ENCODE peak calls at places on chromosomes 5 and 9, in six cellular contexts. One of them, this sample, is unnamed.

GRCh38 chr5:139747583-139748504 is 47.8 kb upstream of the PSD2 start:
- DNase-seq in activated naive CD8-positive, alpha-beta T cell treated with anti-CD3 and anti-CD28 coated beads for 36 hours: peak
- DNase-seq in upper lobe of right lung: peak
- DNase-seq in NCI-H1092 treated with DMSO at 0.1 percent for 48 hours: no peak
- DNase-seq in stimulated activated CD4-positive, alpha-beta T cell treated with anti-CD3 and anti-CD28 coated beads, Interleukin-2, amount 100 ng/mL, for 48 hours: peak
- DNase-seq in GM13977: peak
- DNase-seq in this sample: no peak

GRCh38 chr5:126137771-126138474 is 285.3 kb upstream of the GRAMD2B start:
- DNase-seq in activated naive CD8-positive, alpha-beta T cell treated with anti-CD3 and anti-CD28 coated beads for 36 hours: no peak
- DNase-seq in GM13977: no peak
- DNase-seq in upper lobe of right lung: no peak
- DNase-seq in NCI-H1092 treated with DMSO at 0.1 percent for 48 hours: no peak
- DNase-seq in stimulated activated CD4-positive, alpha-beta T cell treated with anti-CD3 and anti-CD28 coated beads, Interleukin-2, amount 100 ng/mL, for 48 hours: no peak
- DNase-seq in this sample: no peak

GRCh38 chr9:4382722-4383317 is 83.0 kb upstream of the GLIS3 start:
- DNase-seq in NCI-H1092 treated with DMSO at 0.1 percent for 48 hours: peak
- DNase-seq in stimulated activated CD4-positive, alpha-beta T cell treated with anti-CD3 and anti-CD28 coated beads, Interleukin-2, amount 100 ng/mL, for 48 hours: no peak
- DNase-seq in GM13977: peak
- DNase-seq in upper lobe of right lung: no peak
- DNase-seq in activated naive CD8-positive, alpha-beta T cell treated with anti-CD3 and anti-CD28 coated beads for 36 hours: no peak
- DNase-seq in this sample: no peak

GRCh38 chr5:143314123-143314522 is 89.4 kb downstream of the NR3C1 start:
- DNase-seq in stimulated activated CD4-positive, alpha-beta T cell treated with anti-CD3 and anti-CD28 coated beads, Interleukin-2, amount 100 ng/mL, for 48 hours: no peak
- DNase-seq in NCI-H1092 treated with DMSO at 0.1 percent for 48 hours: no peak
- DNase-seq in upper lobe of right lung: no peak
- DNase-seq in activated naive CD8-positive, alpha-beta T cell treated with anti-CD3 and anti-CD28 coated beads for 36 hours: no peak
- DNase-seq in GM13977: no peak
- DNase-seq in this sample: no peak

GRCh38 chr5:148290271-148291195 is 21.7 kb upstream of the SPINK7 start:
- DNase-seq in GM13977: peak
- DNase-seq in stimulated activated CD4-positive, alpha-beta T cell treated with anti-CD3 and anti-CD28 coated beads, Interleukin-2, amount 100 ng/mL, for 48 hours: no peak
- DNase-seq in upper lobe of right lung: no peak
- DNase-seq in NCI-H1092 treated with DMSO at 0.1 percent for 48 hours: peak
- DNase-seq in activated naive CD8-positive, alpha-beta T cell treated with anti-CD3 and anti-CD28 coated beads for 36 hours: no peak
- DNase-seq in this sample: no peak

GRCh38 chr5:21145376-21145775 is 1157.4 kb upstream of the CDH18 start:
- DNase-seq in GM13977: no peak
- DNase-seq in upper lobe of right lung: no peak
- DNase-seq in activated naive CD8-positive, alpha-beta T cell treated with anti-CD3 and anti-CD28 coated beads for 36 hours: no peak
- DNase-seq in NCI-H1092 treated with DMSO at 0.1 percent for 48 hours: no peak
- DNase-seq in stimulated activated CD4-positive, alpha-beta T cell treated with anti-CD3 and anti-CD28 coated beads, Interleukin-2, amount 100 ng/mL, for 48 hours: no peak
- DNase-seq in this sample: no peak

GRCh38 chr5:180332051-180332517 is 21.1 kb downstream of the GFPT2 start:
- DNase-seq in GM13977: no peak
- DNase-seq in NCI-H1092 treated with DMSO at 0.1 percent for 48 hours: no peak
- DNase-seq in stimulated activated CD4-positive, alpha-beta T cell treated with anti-CD3 and anti-CD28 coated beads, Interleukin-2, amount 100 ng/mL, for 48 hours: no peak
- DNase-seq in upper lobe of right lung: no peak
- DNase-seq in activated naive CD8-positive, alpha-beta T cell treated with anti-CD3 and anti-CD28 coated beads for 36 hours: no peak
- DNase-seq in this sample: no peak

GRCh38 chr9:69674741-69675438 is 2.7 kb upstream of the APBA1 start:
- DNase-seq in GM13977: no peak
- DNase-seq in activated naive CD8-positive, alpha-beta T cell treated with anti-CD3 and anti-CD28 coated beads for 36 hours: no peak
- DNase-seq in stimulated activated CD4-positive, alpha-beta T cell treated with anti-CD3 and anti-CD28 coated beads, Interleukin-2, amount 100 ng/mL, for 48 hours: no peak
- DNase-seq in upper lobe of right lung: no peak
- DNase-seq in NCI-H1092 treated with DMSO at 0.1 percent for 48 hours: no peak
- DNase-seq in this sample: no peak

GRCh38 chr5:179260324-179261070 is 84.8 kb downstream of the ADAMTS2 start:
- DNase-seq in GM13977: no peak
- DNase-seq in NCI-H1092 treated with DMSO at 0.1 percent for 48 hours: no peak
- DNase-seq in activated naive CD8-positive, alpha-beta T cell treated with anti-CD3 and anti-CD28 coated beads for 36 hours: no peak
- DNase-seq in upper lobe of right lung: peak
- DNase-seq in stimulated activated CD4-positive, alpha-beta T cell treated with anti-CD3 and anti-CD28 coated beads, Interleukin-2, amount 100 ng/mL, for 48 hours: no peak
- DNase-seq in this sample: no peak

GRCh38 chr5:144247131-144247530 is 76.5 kb downstream of the KCTD16 start:
- DNase-seq in upper lobe of right lung: no peak
- DNase-seq in activated naive CD8-positive, alpha-beta T cell treated with anti-CD3 and anti-CD28 coated beads for 36 hours: no peak
- DNase-seq in GM13977: no peak
- DNase-seq in NCI-H1092 treated with DMSO at 0.1 percent for 48 hours: peak
- DNase-seq in stimulated activated CD4-positive, alpha-beta T cell treated with anti-CD3 and anti-CD28 coated beads, Interleukin-2, amount 100 ng/mL, for 48 hours: no peak
- DNase-seq in this sample: no peak

GRCh38 chr5:127596501-127596900 is 52.4 kb upstream of the CTXN3 start:
- DNase-seq in activated naive CD8-positive, alpha-beta T cell treated with anti-CD3 and anti-CD28 coated beads for 36 hours: no peak
- DNase-seq in NCI-H1092 treated with DMSO at 0.1 percent for 48 hours: no peak
- DNase-seq in stimulated activated CD4-positive, alpha-beta T cell treated with anti-CD3 and anti-CD28 coated beads, Interleukin-2, amount 100 ng/mL, for 48 hours: no peak
- DNase-seq in GM13977: no peak
- DNase-seq in upper lobe of right lung: no peak
- DNase-seq in this sample: no peak

GRCh38 chr9:19812194-19812593 is 23.4 kb upstream of the SLC24A2 start:
- DNase-seq in upper lobe of right lung: no peak
- DNase-seq in stimulated activated CD4-positive, alpha-beta T cell treated with anti-CD3 and anti-CD28 coated beads, Interleukin-2, amount 100 ng/mL, for 48 hours: no peak
- DNase-seq in GM13977: no peak
- DNase-seq in NCI-H1092 treated with DMSO at 0.1 percent for 48 hours: no peak
- DNase-seq in activated naive CD8-positive, alpha-beta T cell treated with anti-CD3 and anti-CD28 coated beads for 36 hours: no peak
- DNase-seq in this sample: no peak

GRCh38 chr5:134427540-134428041 is 15.9 kb upstream of the CDKN2AIPNL start:
- DNase-seq in NCI-H1092 treated with DMSO at 0.1 percent for 48 hours: no peak
- DNase-seq in GM13977: no peak
- DNase-seq in stimulated activated CD4-positive, alpha-beta T cell treated with anti-CD3 and anti-CD28 coated beads, Interleukin-2, amount 100 ng/mL, for 48 hours: no peak
- DNase-seq in activated naive CD8-positive, alpha-beta T cell treated with anti-CD3 and anti-CD28 coated beads for 36 hours: no peak
- DNase-seq in upper lobe of right lung: no peak
- DNase-seq in this sample: no peak

GRCh38 chr9:107732781-107733529 is 243.4 kb upstream of the KLF4 start:
- DNase-seq in NCI-H1092 treated with DMSO at 0.1 percent for 48 hours: peak
- DNase-seq in upper lobe of right lung: no peak
- DNase-seq in GM13977: no peak
- DNase-seq in activated naive CD8-positive, alpha-beta T cell treated with anti-CD3 and anti-CD28 coated beads for 36 hours: no peak
- DNase-seq in stimulated activated CD4-positive, alpha-beta T cell treated with anti-CD3 and anti-CD28 coated beads, Interleukin-2, amount 100 ng/mL, for 48 hours: no peak
- DNase-seq in this sample: no peak

GRCh38 chr9:38000332-38000731 is 68.7 kb downstream of the SHB start:
- DNase-seq in GM13977: no peak
- DNase-seq in upper lobe of right lung: no peak
- DNase-seq in activated naive CD8-positive, alpha-beta T cell treated with anti-CD3 and anti-CD28 coated beads for 36 hours: no peak
- DNase-seq in stimulated activated CD4-positive, alpha-beta T cell treated with anti-CD3 and anti-CD28 coated beads, Interleukin-2, amount 100 ng/mL, for 48 hours: no peak
- DNase-seq in NCI-H1092 treated with DMSO at 0.1 percent for 48 hours: no peak
- DNase-seq in this sample: no peak

GRCh38 chr5:66072031-66072430 is 72.1 kb upstream of the SREK1 start:
- DNase-seq in NCI-H1092 treated with DMSO at 0.1 percent for 48 hours: no peak
- DNase-seq in stimulated activated CD4-positive, alpha-beta T cell treated with anti-CD3 and anti-CD28 coated beads, Interleukin-2, amount 100 ng/mL, for 48 hours: no peak
- DNase-seq in GM13977: no peak
- DNase-seq in activated naive CD8-positive, alpha-beta T cell treated with anti-CD3 and anti-CD28 coated beads for 36 hours: no peak
- DNase-seq in upper lobe of right lung: no peak
- DNase-seq in this sample: no peak

GRCh38 chr5:177189416-177189815 is 55.8 kb downstream of the NSD1 start:
- DNase-seq in activated naive CD8-positive, alpha-beta T cell treated with anti-CD3 and anti-CD28 coated beads for 36 hours: no peak
- DNase-seq in GM13977: no peak
- DNase-seq in upper lobe of right lung: no peak
- DNase-seq in NCI-H1092 treated with DMSO at 0.1 percent for 48 hours: no peak
- DNase-seq in stimulated activated CD4-positive, alpha-beta T cell treated with anti-CD3 and anti-CD28 coated beads, Interleukin-2, amount 100 ng/mL, for 48 hours: no peak
- DNase-seq in this sample: no peak

GRCh38 chr5:161925960-161926359 is 78.0 kb downstream of the GABRA1 start:
- DNase-seq in GM13977: no peak
- DNase-seq in NCI-H1092 treated with DMSO at 0.1 percent for 48 hours: no peak
- DNase-seq in activated naive CD8-positive, alpha-beta T cell treated with anti-CD3 and anti-CD28 coated beads for 36 hours: no peak
- DNase-seq in stimulated activated CD4-positive, alpha-beta T cell treated with anti-CD3 and anti-CD28 coated beads, Interleukin-2, amount 100 ng/mL, for 48 hours: no peak
- DNase-seq in upper lobe of right lung: no peak
- DNase-seq in this sample: no peak

GRCh38 chr9:96149142-96149541 is 152.8 kb downstream of the HSD17B3 start:
- DNase-seq in NCI-H1092 treated with DMSO at 0.1 percent for 48 hours: no peak
- DNase-seq in activated naive CD8-positive, alpha-beta T cell treated with anti-CD3 and anti-CD28 coated beads for 36 hours: no peak
- DNase-seq in GM13977: no peak
- DNase-seq in upper lobe of right lung: no peak
- DNase-seq in stimulated activated CD4-positive, alpha-beta T cell treated with anti-CD3 and anti-CD28 coated beads, Interleukin-2, amount 100 ng/mL, for 48 hours: no peak
- DNase-seq in this sample: no peak

GRCh38 chr5:68245325-68245724 is 29.8 kb downstream of the PIK3R1 start:
- DNase-seq in GM13977: no peak
- DNase-seq in activated naive CD8-positive, alpha-beta T cell treated with anti-CD3 and anti-CD28 coated beads for 36 hours: no peak
- DNase-seq in stimulated activated CD4-positive, alpha-beta T cell treated with anti-CD3 and anti-CD28 coated beads, Interleukin-2, amount 100 ng/mL, for 48 hours: no peak
- DNase-seq in upper lobe of right lung: no peak
- DNase-seq in NCI-H1092 treated with DMSO at 0.1 percent for 48 hours: no peak
- DNase-seq in this sample: no peak

GRCh38 chr5:120464627-120465280 is 654 bp downstream of the PRR16 start:
- DNase-seq in upper lobe of right lung: peak
- DNase-seq in stimulated activated CD4-positive, alpha-beta T cell treated with anti-CD3 and anti-CD28 coated beads, Interleukin-2, amount 100 ng/mL, for 48 hours: no peak
- DNase-seq in activated naive CD8-positive, alpha-beta T cell treated with anti-CD3 and anti-CD28 coated beads for 36 hours: no peak
- DNase-seq in GM13977: peak
- DNase-seq in NCI-H1092 treated with DMSO at 0.1 percent for 48 hours: no peak
- DNase-seq in this sample: no peak

GRCh38 chr9:6049798-6050197 is 34.4 kb upstream of the RANBP6 start:
- DNase-seq in upper lobe of right lung: no peak
- DNase-seq in stimulated activated CD4-positive, alpha-beta T cell treated with anti-CD3 and anti-CD28 coated beads, Interleukin-2, amount 100 ng/mL, for 48 hours: no peak
- DNase-seq in activated naive CD8-positive, alpha-beta T cell treated with anti-CD3 and anti-CD28 coated beads for 36 hours: peak
- DNase-seq in NCI-H1092 treated with DMSO at 0.1 percent for 48 hours: no peak
- DNase-seq in GM13977: peak
- DNase-seq in this sample: no peak

GRCh38 chr9:110440161-110440560 is 102.5 kb upstream of the TXNDC8 start:
- DNase-seq in GM13977: no peak
- DNase-seq in stimulated activated CD4-positive, alpha-beta T cell treated with anti-CD3 and anti-CD28 coated beads, Interleukin-2, amount 100 ng/mL, for 48 hours: no peak
- DNase-seq in NCI-H1092 treated with DMSO at 0.1 percent for 48 hours: no peak
- DNase-seq in upper lobe of right lung: no peak
- DNase-seq in activated naive CD8-positive, alpha-beta T cell treated with anti-CD3 and anti-CD28 coated beads for 36 hours: no peak
- DNase-seq in this sample: no peak

GRCh38 chr5:10590226-10591047 is 26.6 kb downstream of the ANKRD33B start:
- DNase-seq in NCI-H1092 treated with DMSO at 0.1 percent for 48 hours: no peak
- DNase-seq in upper lobe of right lung: no peak
- DNase-seq in activated naive CD8-positive, alpha-beta T cell treated with anti-CD3 and anti-CD28 coated beads for 36 hours: no peak
- DNase-seq in stimulated activated CD4-positive, alpha-beta T cell treated with anti-CD3 and anti-CD28 coated beads, Interleukin-2, amount 100 ng/mL, for 48 hours: no peak
- DNase-seq in GM13977: no peak
- DNase-seq in this sample: no peak

GRCh38 chr9:18718393-18718792 is 244.4 kb downstream of the ADAMTSL1 start:
- DNase-seq in GM13977: no peak
- DNase-seq in upper lobe of right lung: no peak
- DNase-seq in activated naive CD8-positive, alpha-beta T cell treated with anti-CD3 and anti-CD28 coated beads for 36 hours: no peak
- DNase-seq in stimulated activated CD4-positive, alpha-beta T cell treated with anti-CD3 and anti-CD28 coated beads, Interleukin-2, amount 100 ng/mL, for 48 hours: no peak
- DNase-seq in NCI-H1092 treated with DMSO at 0.1 percent for 48 hours: no peak
- DNase-seq in this sample: no peak

GRCh38 chr9:37174247-37174646 is 53.9 kb downstream of the ZCCHC7 start:
- DNase-seq in NCI-H1092 treated with DMSO at 0.1 percent for 48 hours: no peak
- DNase-seq in upper lobe of right lung: no peak
- DNase-seq in stimulated activated CD4-positive, alpha-beta T cell treated with anti-CD3 and anti-CD28 coated beads, Interleukin-2, amount 100 ng/mL, for 48 hours: no peak
- DNase-seq in activated naive CD8-positive, alpha-beta T cell treated with anti-CD3 and anti-CD28 coated beads for 36 hours: no peak
- DNase-seq in GM13977: no peak
- DNase-seq in this sample: no peak

GRCh38 chr5:140141241-140141640 is 15.5 kb downstream of the IGIP start:
- DNase-seq in NCI-H1092 treated with DMSO at 0.1 percent for 48 hours: no peak
- DNase-seq in GM13977: no peak
- DNase-seq in activated naive CD8-positive, alpha-beta T cell treated with anti-CD3 and anti-CD28 coated beads for 36 hours: no peak
- DNase-seq in stimulated activated CD4-positive, alpha-beta T cell treated with anti-CD3 and anti-CD28 coated beads, Interleukin-2, amount 100 ng/mL, for 48 hours: no peak
- DNase-seq in upper lobe of right lung: no peak
- DNase-seq in this sample: no peak

GRCh38 chr5:38922199-38922598 is 76.4 kb downstream of the OSMR start:
- DNase-seq in NCI-H1092 treated with DMSO at 0.1 percent for 48 hours: peak
- DNase-seq in activated naive CD8-positive, alpha-beta T cell treated with anti-CD3 and anti-CD28 coated beads for 36 hours: peak
- DNase-seq in GM13977: peak
- DNase-seq in upper lobe of right lung: peak
- DNase-seq in stimulated activated CD4-positive, alpha-beta T cell treated with anti-CD3 and anti-CD28 coated beads, Interleukin-2, amount 100 ng/mL, for 48 hours: peak
- DNase-seq in this sample: peak

GRCh38 chr9:137956688-137957385 is 79.3 kb downstream of the CACNA1B start:
- DNase-seq in activated naive CD8-positive, alpha-beta T cell treated with anti-CD3 and anti-CD28 coated beads for 36 hours: no peak
- DNase-seq in upper lobe of right lung: no peak
- DNase-seq in NCI-H1092 treated with DMSO at 0.1 percent for 48 hours: no peak
- DNase-seq in stimulated activated CD4-positive, alpha-beta T cell treated with anti-CD3 and anti-CD28 coated beads, Interleukin-2, amount 100 ng/mL, for 48 hours: no peak
- DNase-seq in GM13977: peak
- DNase-seq in this sample: no peak

GRCh38 chr5:84685121-84685520 is 300.4 kb upstream of the EDIL3 start:
- DNase-seq in stimulated activated CD4-positive, alpha-beta T cell treated with anti-CD3 and anti-CD28 coated beads, Interleukin-2, amount 100 ng/mL, for 48 hours: no peak
- DNase-seq in activated naive CD8-positive, alpha-beta T cell treated with anti-CD3 and anti-CD28 coated beads for 36 hours: no peak
- DNase-seq in NCI-H1092 treated with DMSO at 0.1 percent for 48 hours: no peak
- DNase-seq in upper lobe of right lung: no peak
- DNase-seq in GM13977: no peak
- DNase-seq in this sample: no peak

GRCh38 chr9:126504977-126505455 is 108.7 kb upstream of the LMX1B start:
- DNase-seq in stimulated activated CD4-positive, alpha-beta T cell treated with anti-CD3 and anti-CD28 coated beads, Interleukin-2, amount 100 ng/mL, for 48 hours: no peak
- DNase-seq in GM13977: no peak
- DNase-seq in NCI-H1092 treated with DMSO at 0.1 percent for 48 hours: no peak
- DNase-seq in activated naive CD8-positive, alpha-beta T cell treated with anti-CD3 and anti-CD28 coated beads for 36 hours: no peak
- DNase-seq in upper lobe of right lung: peak
- DNase-seq in this sample: no peak

GRCh38 chr9:129185991-129186390 is 7.9 kb upstream of the IER5L start:
- DNase-seq in GM13977: no peak
- DNase-seq in stimulated activated CD4-positive, alpha-beta T cell treated with anti-CD3 and anti-CD28 coated beads, Interleukin-2, amount 100 ng/mL, for 48 hours: no peak
- DNase-seq in activated naive CD8-positive, alpha-beta T cell treated with anti-CD3 and anti-CD28 coated beads for 36 hours: no peak
- DNase-seq in upper lobe of right lung: no peak
- DNase-seq in NCI-H1092 treated with DMSO at 0.1 percent for 48 hours: no peak
- DNase-seq in this sample: no peak

GRCh38 chr5:14202462-14202861 is 59.3 kb downstream of the TRIO start:
- DNase-seq in NCI-H1092 treated with DMSO at 0.1 percent for 48 hours: no peak
- DNase-seq in stimulated activated CD4-positive, alpha-beta T cell treated with anti-CD3 and anti-CD28 coated beads, Interleukin-2, amount 100 ng/mL, for 48 hours: no peak
- DNase-seq in activated naive CD8-positive, alpha-beta T cell treated with anti-CD3 and anti-CD28 coated beads for 36 hours: no peak
- DNase-seq in GM13977: no peak
- DNase-seq in upper lobe of right lung: no peak
- DNase-seq in this sample: no peak

GRCh38 chr9:123562844-123563346 is 206.9 kb downstream of the CRB2 start:
- DNase-seq in NCI-H1092 treated with DMSO at 0.1 percent for 48 hours: no peak
- DNase-seq in upper lobe of right lung: no peak
- DNase-seq in stimulated activated CD4-positive, alpha-beta T cell treated with anti-CD3 and anti-CD28 coated beads, Interleukin-2, amount 100 ng/mL, for 48 hours: no peak
- DNase-seq in activated naive CD8-positive, alpha-beta T cell treated with anti-CD3 and anti-CD28 coated beads for 36 hours: peak
- DNase-seq in GM13977: no peak
- DNase-seq in this sample: no peak

GRCh38 chr5:86500947-86501346 is 116.8 kb upstream of the COX7C start:
- DNase-seq in stimulated activated CD4-positive, alpha-beta T cell treated with anti-CD3 and anti-CD28 coated beads, Interleukin-2, amount 100 ng/mL, for 48 hours: no peak
- DNase-seq in NCI-H1092 treated with DMSO at 0.1 percent for 48 hours: no peak
- DNase-seq in activated naive CD8-positive, alpha-beta T cell treated with anti-CD3 and anti-CD28 coated beads for 36 hours: no peak
- DNase-seq in GM13977: no peak
- DNase-seq in upper lobe of right lung: no peak
- DNase-seq in this sample: no peak

GRCh38 chr5:115801984-115802383 is 14.5 kb downstream of the CDO1 start:
- DNase-seq in GM13977: no peak
- DNase-seq in NCI-H1092 treated with DMSO at 0.1 percent for 48 hours: no peak
- DNase-seq in upper lobe of right lung: no peak
- DNase-seq in activated naive CD8-positive, alpha-beta T cell treated with anti-CD3 and anti-CD28 coated beads for 36 hours: no peak
- DNase-seq in stimulated activated CD4-positive, alpha-beta T cell treated with anti-CD3 and anti-CD28 coated beads, Interleukin-2, amount 100 ng/mL, for 48 hours: no peak
- DNase-seq in this sample: no peak